ENCODE peak calls at places on chromosome 22, in seven cellular contexts. C, J, V, N, F, P and L are unnamed samples.

GRCh38 chr22:46053563-46054090 is 76.7 kb upstream of the WNT7B start:
- DNase-seq in C (peak), J (peak), V (no peak), N (peak), F (peak), P (no peak), L (peak)

GRCh38 chr22:46750861-46751260 is 11.6 kb upstream of the TBC1D22A start:
- DNase-seq in C (no peak), J (peak), V (no peak), N (no peak), F (peak), P (no peak), L (no peak)

GRCh38 chr22:32204211-32204855 is 540 bp downstream of the RFPL2 start:
- DNase-seq in C (no peak), J (no peak), V (no peak), N (no peak), F (no peak), P (peak), L (no peak)

GRCh38 chr22:24429411-24430365 is 2.3 kb downstream of the ADORA2A start:
- DNase-seq in C (peak), J (peak), V (no peak), N (no peak), F (no peak), P (no peak), L (peak)

GRCh38 chr22:24953294-24954113 is 988 bp downstream of the KIAA1671 start:
- DNase-seq in C (no peak), J (peak), V (no peak), N (peak), F (no peak), P (no peak), L (no peak)

GRCh38 chr22:46895753-46896152 is 133.3 kb downstream of the TBC1D22A start:
- DNase-seq in C (no peak), J (peak), V (no peak), N (no peak), F (no peak), P (no peak), L (peak)

GRCh38 chr22:41582694-41583093 is 6.9 kb downstream of the PMM1 start:
- DNase-seq in C (no peak), J (no peak), V (no peak), N (no peak), F (no peak), P (no peak), L (no peak)

GRCh38 chr22:50314455-50315288 is 7.2 kb upstream of the PLXNB2 start:
- DNase-seq in C (peak), J (peak), V (no peak), N (no peak), F (peak), P (no peak), L (no peak)

GRCh38 chr22:50218153-50218995 is 17.6 kb downstream of the SELENOO start:
- DNase-seq in C (no peak), J (no peak), V (no peak), N (no peak), F (no peak), P (no peak), L (no peak)

GRCh38 chr22:39356464-39356863 is 6.7 kb downstream of the SYNGR1 start:
- DNase-seq in C (no peak), J (no peak), V (no peak), N (no peak), F (no peak), P (no peak), L (no peak)

GRCh38 chr22:10778296-10778814 is 4749.6 kb upstream of the OR11H1 start:
- DNase-seq in C (no peak), J (no peak), V (no peak), N (no peak), F (no peak), P (no peak), L (no peak)

GRCh38 chr22:36435516-36436415 is 45.7 kb downstream of the TXN2 start:
- DNase-seq in C (peak), J (peak), V (no peak), N (no peak), F (peak), P (no peak), L (no peak)

GRCh38 chr22:32909561-32910348 is 108.2 kb downstream of the TIMP3 start:
- DNase-seq in C (no peak), J (no peak), V (no peak), N (peak), F (no peak), P (no peak), L (no peak)

GRCh38 chr22:44889233-44889878 is 120.4 kb downstream of the PHF21B start:
- DNase-seq in C (peak), J (no peak), V (no peak), N (no peak), F (no peak), P (no peak), L (no peak)

GRCh38 chr22:42437488-42438292 is 5.5 kb upstream of the NFAM1 start:
- DNase-seq in C (peak), J (peak), V (peak), N (peak), F (peak), P (peak), L (peak)

GRCh38 chr22:38087855-38088254 is 3.9 kb upstream of the SLC16A8 start:
- DNase-seq in C (no peak), J (no peak), V (no peak), N (no peak), F (no peak), P (no peak), L (no peak)

GRCh38 chr22:44585559-44586121 is 87.6 kb upstream of the RTL6 start:
- DNase-seq in C (no peak), J (no peak), V (no peak), N (peak), F (no peak), P (no peak), L (no peak)

GRCh38 chr22:42430486-42431125 is 1.6 kb downstream of the NFAM1 start:
- DNase-seq in C (no peak), J (no peak), V (no peak), N (no peak), F (no peak), P (no peak), L (no peak)

GRCh38 chr22:45891996-45892621 is 84.9 kb downstream of the WNT7B start:
- DNase-seq in C (no peak), J (no peak), V (no peak), N (no peak), F (no peak), P (no peak), L (no peak)

GRCh38 chr22:50507421-50507990 is at the start of gene LMF2:
- DNase-seq in C (no peak), J (peak), V (peak), N (peak), F (peak), P (no peak), L (no peak)

GRCh38 chr22:45302047-45302446 is 7.7 kb upstream of the FAM118A start:
- DNase-seq in C (peak), J (no peak), V (peak), N (no peak), F (no peak), P (peak), L (peak)

GRCh38 chr22:40240671-40241070 is 62.9 kb downstream of the TNRC6B start:
- DNase-seq in C (no peak), J (no peak), V (no peak), N (no peak), F (peak), P (no peak), L (no peak)

GRCh38 chr22:44623771-44624510 is 78.1 kb upstream of the PRR5 start:
- DNase-seq in C (peak), J (no peak), V (peak), N (no peak), F (peak), P (peak), L (no peak)

GRCh38 chr22:41280065-41280464 is 5.9 kb downstream of the RANGAP1 start:
- DNase-seq in C (no peak), J (no peak), V (no peak), N (no peak), F (no peak), P (no peak), L (no peak)

GRCh38 chr22:49301398-49302149 is 526.1 kb downstream of the BRD1 start:
- DNase-seq in C (no peak), J (peak), V (no peak), N (no peak), F (no peak), P (no peak), L (no peak)

GRCh38 chr22:28243539-28243938 is 324.5 kb upstream of the PITPNB start:
- DNase-seq in C (no peak), J (no peak), V (peak), N (no peak), F (no peak), P (no peak), L (peak)

GRCh38 chr22:50403701-50404101 is 60.6 kb downstream of the PPP6R2 start:
- DNase-seq in C (no peak), J (peak), V (no peak), N (peak), F (no peak), P (no peak), L (no peak)

GRCh38 chr22:31537019-31537535 is 40.7 kb downstream of the SFI1 start:
- DNase-seq in C (peak), J (no peak), V (no peak), N (no peak), F (no peak), P (no peak), L (no peak)

GRCh38 chr22:17562906-17563870 is at the start of gene SLC25A18:
- DNase-seq in C (no peak), J (no peak), V (no peak), N (peak), F (no peak), P (no peak), L (no peak)

GRCh38 chr22:45271667-45272188 is 13.0 kb upstream of the UPK3A start:
- DNase-seq in C (no peak), J (peak), V (no peak), N (peak), F (no peak), P (no peak), L (no peak)

GRCh38 chr22:20156611-20157415 is 6.0 kb upstream of the CCDC188 start:
- DNase-seq in C (peak), J (peak), V (peak), N (peak), F (peak), P (peak), L (peak)

GRCh38 chr22:20156042-20156389 is 5.2 kb upstream of the CCDC188 start:
- DNase-seq in C (no peak), J (no peak), V (no peak), N (no peak), F (no peak), P (no peak), L (no peak)

GRCh38 chr22:20155330-20156041 is 4.6 kb upstream of the CCDC188 start:
- DNase-seq in C (peak), J (peak), V (peak), N (peak), F (no peak), P (no peak), L (peak)

GRCh38 chr22:20153945-20154344 is 3.1 kb upstream of the CCDC188 start:
- DNase-seq in C (no peak), J (no peak), V (no peak), N (no peak), F (no peak), P (no peak), L (no peak)

DNA sequence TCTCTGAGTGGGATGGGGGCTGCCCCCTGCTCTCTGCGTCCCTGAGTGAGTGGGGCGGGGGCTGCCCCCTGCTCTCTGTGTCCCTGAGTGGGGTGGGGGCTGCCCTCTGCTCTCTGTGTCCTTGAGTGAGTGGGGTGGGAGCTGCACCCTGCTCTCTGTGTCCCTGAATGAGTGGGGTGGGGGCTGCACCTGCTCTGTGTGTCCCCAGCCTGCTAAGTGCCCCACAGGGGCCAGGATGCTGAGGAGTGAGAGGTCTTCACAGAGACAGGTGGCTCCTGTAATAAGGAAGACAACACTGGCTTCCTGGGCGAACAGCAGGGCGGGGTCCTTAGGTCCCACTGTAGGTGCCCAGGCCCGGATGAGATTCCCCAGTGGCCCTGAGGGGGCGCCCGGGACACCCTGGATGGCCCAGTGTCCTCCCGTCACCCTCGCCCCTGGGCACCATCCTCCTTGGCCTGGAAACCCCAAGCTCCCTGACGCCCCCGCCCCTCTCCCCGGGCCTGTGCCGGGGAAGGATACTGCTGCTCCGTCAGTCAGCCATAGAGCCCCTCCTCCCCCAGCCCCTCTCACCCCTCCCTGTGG is 3.8 kb upstream of the CCDC188 start:
- DNase-seq in C (no peak), J (no peak), V (no peak), N (no peak), F (no peak), P (no peak), L (no peak)
- TF ChIP-seq CTCF in C (no peak), J (no peak), V (peak), N (no peak), F (no peak), P (no peak), L (no peak)

GRCh38 chr22:22090650-22091399 is 108.2 kb upstream of the TOP3B start:
- DNase-seq in C (no peak), J (no peak), V (no peak), N (no peak), F (no peak), P (no peak), L (no peak)

GRCh38 chr22:22091400-22091878 is 108.9 kb upstream of the TOP3B start:
- DNase-seq in C (no peak), J (no peak), V (no peak), N (no peak), F (no peak), P (no peak), L (no peak)

GRCh38 chr22:22092974-22093373 is 110.4 kb upstream of the TOP3B start:
- DNase-seq in C (no peak), J (no peak), V (no peak), N (no peak), F (no peak), P (no peak), L (no peak)

GRCh38 chr22:22093743-22094142 is 111.2 kb upstream of the TOP3B start:
- DNase-seq in C (no peak), J (no peak), V (no peak), N (no peak), F (no peak), P (no peak), L (no peak)

GRCh38 chr22:22092101-22092500 is 109.5 kb upstream of the TOP3B start:
- DNase-seq in C (no peak), J (no peak), V (no peak), N (no peak), F (no peak), P (no peak), L (no peak)
- TF ChIP-seq CTCF in C (no peak), J (no peak), V (no peak), N (no peak), F (no peak), P (no peak), L (no peak)

GRCh38 chr22:34943830-34944229 is 122.1 kb upstream of the ISX start:
- DNase-seq in C (peak), J (no peak), V (no peak), N (no peak), F (no peak), P (peak), L (no peak)
- TF ChIP-seq CTCF in C (no peak), J (no peak), V (no peak), N (no peak), F (no peak), P (no peak), L (no peak)

GRCh38 chr22:47929073-47929472 is 1166.6 kb downstream of the TBC1D22A start:
- DNase-seq in C (peak), J (no peak), V (no peak), N (no peak), F (no peak), P (no peak), L (no peak)
- TF ChIP-seq CTCF in C (no peak), J (no peak), V (no peak), N (no peak), F (no peak), P (no peak), L (no peak)